ENCODE peak calls at places on chromosomes 7 and 10, in nine cellular contexts. One of them, this sample, is unnamed.

GRCh38 chr7:126574838-126575250 is 677.9 kb downstream of the GRM8 start:
- DNase-seq in cardiac fibroblast: no peak
- DNase-seq in AG09309: no peak
- DNase-seq in B cell: no peak
- DNase-seq in H9: peak
- DNase-seq in uterus: no peak
- DNase-seq in HCT116: peak
- DNase-seq in lower lobe of right lung: no peak
- DNase-seq in SK-N-SH: no peak
- DNase-seq in this sample: no peak

GRCh38 chr10:72879245-72879644 is 14.3 kb upstream of the OIT3 start:
- DNase-seq in cardiac fibroblast: no peak
- DNase-seq in AG09309: no peak
- DNase-seq in B cell: no peak
- DNase-seq in H9: no peak
- DNase-seq in uterus: no peak
- DNase-seq in HCT116: no peak
- DNase-seq in lower lobe of right lung: no peak
- DNase-seq in SK-N-SH: no peak
- DNase-seq in this sample: no peak

GRCh38 chr10:12709516-12709915 is 292.0 kb downstream of the CCDC3 start:
- DNase-seq in cardiac fibroblast: peak
- DNase-seq in AG09309: no peak
- DNase-seq in B cell: no peak
- DNase-seq in H9: no peak
- DNase-seq in uterus: no peak
- DNase-seq in HCT116: no peak
- DNase-seq in lower lobe of right lung: no peak
- DNase-seq in SK-N-SH: no peak
- DNase-seq in this sample: no peak

GRCh38 chr7:148148456-148148855 is 442.1 kb upstream of the C7orf33 start:
- DNase-seq in cardiac fibroblast: no peak
- DNase-seq in AG09309: no peak
- DNase-seq in B cell: no peak
- DNase-seq in H9: no peak
- DNase-seq in uterus: no peak
- DNase-seq in HCT116: no peak
- DNase-seq in lower lobe of right lung: no peak
- DNase-seq in SK-N-SH: no peak
- DNase-seq in this sample: no peak

GRCh38 chr10:119859422-119860258 is 13.0 kb downstream of the MCMBP start:
- DNase-seq in cardiac fibroblast: peak
- DNase-seq in AG09309: no peak
- DNase-seq in B cell: peak
- DNase-seq in H9: no peak
- DNase-seq in uterus: no peak
- DNase-seq in HCT116: peak
- DNase-seq in lower lobe of right lung: no peak
- DNase-seq in SK-N-SH: peak
- DNase-seq in this sample: no peak

GRCh38 chr7:108149908-108150307 is 19.7 kb upstream of the LAMB4 start:
- DNase-seq in cardiac fibroblast: peak
- DNase-seq in AG09309: no peak
- DNase-seq in B cell: no peak
- DNase-seq in H9: no peak
- DNase-seq in uterus: no peak
- DNase-seq in HCT116: no peak
- DNase-seq in lower lobe of right lung: no peak
- DNase-seq in SK-N-SH: no peak
- DNase-seq in this sample: no peak

GRCh38 chr10:43310872-43311271 is 44.0 kb upstream of the RASGEF1A start:
- DNase-seq in cardiac fibroblast: no peak
- DNase-seq in AG09309: no peak
- DNase-seq in B cell: no peak
- DNase-seq in H9: no peak
- DNase-seq in uterus: no peak
- DNase-seq in HCT116: no peak
- DNase-seq in lower lobe of right lung: no peak
- DNase-seq in SK-N-SH: no peak
- DNase-seq in this sample: no peak

GRCh38 chr7:77348371-77348813 is 67.8 kb downstream of the GSAP start:
- DNase-seq in cardiac fibroblast: peak
- DNase-seq in AG09309: peak
- DNase-seq in B cell: no peak
- DNase-seq in H9: no peak
- DNase-seq in uterus: peak
- DNase-seq in HCT116: no peak
- DNase-seq in lower lobe of right lung: no peak
- DNase-seq in SK-N-SH: peak
- DNase-seq in this sample: no peak

GRCh38 chr7:18900801-18901200 is 216.6 kb downstream of the TWIST1 start:
- DNase-seq in cardiac fibroblast: peak
- DNase-seq in AG09309: no peak
- DNase-seq in B cell: no peak
- DNase-seq in H9: no peak
- DNase-seq in uterus: no peak
- DNase-seq in HCT116: no peak
- DNase-seq in lower lobe of right lung: no peak
- DNase-seq in SK-N-SH: no peak
- DNase-seq in this sample: no peak

GRCh38 chr10:27108165-27108564 is 7.9 kb upstream of the ANKRD26 start:
- DNase-seq in cardiac fibroblast: no peak
- DNase-seq in AG09309: no peak
- DNase-seq in B cell: no peak
- DNase-seq in H9: no peak
- DNase-seq in uterus: no peak
- DNase-seq in HCT116: no peak
- DNase-seq in lower lobe of right lung: no peak
- DNase-seq in SK-N-SH: no peak
- DNase-seq in this sample: no peak

GRCh38 chr10:106082865-106083264 is 1081.6 kb downstream of the SORCS1 start:
- DNase-seq in cardiac fibroblast: peak
- DNase-seq in AG09309: no peak
- DNase-seq in B cell: no peak
- DNase-seq in H9: no peak
- DNase-seq in uterus: no peak
- DNase-seq in HCT116: no peak
- DNase-seq in lower lobe of right lung: no peak
- DNase-seq in SK-N-SH: no peak
- DNase-seq in this sample: no peak

GRCh38 chr10:99920901-99921300 is 88.8 kb downstream of the DNMBP start:
- DNase-seq in cardiac fibroblast: peak
- DNase-seq in AG09309: no peak
- DNase-seq in B cell: no peak
- DNase-seq in H9: no peak
- DNase-seq in uterus: no peak
- DNase-seq in HCT116: no peak
- DNase-seq in lower lobe of right lung: no peak
- DNase-seq in SK-N-SH: no peak
- DNase-seq in this sample: no peak

GRCh38 chr7:23438171-23438570 is 32.1 kb downstream of the IGF2BP3 start:
- DNase-seq in cardiac fibroblast: no peak
- DNase-seq in AG09309: no peak
- DNase-seq in B cell: no peak
- DNase-seq in H9: no peak
- DNase-seq in uterus: no peak
- DNase-seq in HCT116: no peak
- DNase-seq in lower lobe of right lung: no peak
- DNase-seq in SK-N-SH: no peak
- DNase-seq in this sample: no peak

GRCh38 chr7:151057038-151057736 is 510 bp downstream of the CDK5 start:
- DNase-seq in cardiac fibroblast: no peak
- DNase-seq in AG09309: no peak
- DNase-seq in B cell: no peak
- DNase-seq in H9: no peak
- DNase-seq in uterus: peak
- DNase-seq in HCT116: no peak
- DNase-seq in lower lobe of right lung: peak
- DNase-seq in SK-N-SH: peak
- DNase-seq in this sample: no peak

GRCh38 chr10:125689955-125690569 is 7.1 kb upstream of the TEX36 start:
- DNase-seq in cardiac fibroblast: no peak
- DNase-seq in AG09309: no peak
- DNase-seq in B cell: no peak
- DNase-seq in H9: no peak
- DNase-seq in uterus: no peak
- DNase-seq in HCT116: no peak
- DNase-seq in lower lobe of right lung: no peak
- DNase-seq in SK-N-SH: no peak
- DNase-seq in this sample: no peak

GRCh38 chr10:21599582-21599981 is 65.5 kb downstream of the MLLT10 start:
- DNase-seq in cardiac fibroblast: no peak
- DNase-seq in AG09309: no peak
- DNase-seq in B cell: no peak
- DNase-seq in H9: no peak
- DNase-seq in uterus: no peak
- DNase-seq in HCT116: no peak
- DNase-seq in lower lobe of right lung: no peak
- DNase-seq in SK-N-SH: no peak
- DNase-seq in this sample: no peak

GRCh38 chr10:133126431-133127290 is 33.4 kb upstream of the KNDC1 start:
- DNase-seq in cardiac fibroblast: no peak
- DNase-seq in AG09309: no peak
- DNase-seq in B cell: peak
- DNase-seq in H9: no peak
- DNase-seq in uterus: no peak
- DNase-seq in HCT116: no peak
- DNase-seq in lower lobe of right lung: peak
- DNase-seq in SK-N-SH: no peak
- DNase-seq in this sample: peak

GRCh38 chr10:101394522-101395133 is 40.7 kb downstream of the BTRC start:
- DNase-seq in cardiac fibroblast: peak
- DNase-seq in AG09309: no peak
- DNase-seq in B cell: no peak
- DNase-seq in H9: no peak
- DNase-seq in uterus: no peak
- DNase-seq in HCT116: no peak
- DNase-seq in lower lobe of right lung: no peak
- DNase-seq in SK-N-SH: no peak
- DNase-seq in this sample: no peak

GRCh38 chr10:113000876-113001598 is 51.0 kb downstream of the TCF7L2 start:
- DNase-seq in cardiac fibroblast: no peak
- DNase-seq in AG09309: no peak
- DNase-seq in B cell: no peak
- DNase-seq in H9: no peak
- DNase-seq in uterus: no peak
- DNase-seq in HCT116: no peak
- DNase-seq in lower lobe of right lung: peak
- DNase-seq in SK-N-SH: no peak
- DNase-seq in this sample: no peak
- TF ChIP-seq CTCF in cardiac fibroblast: no peak
- TF ChIP-seq CTCF in AG09309: no peak
- TF ChIP-seq CTCF in B cell: no peak
- TF ChIP-seq CTCF in H9: no peak
- TF ChIP-seq CTCF in uterus: no peak
- TF ChIP-seq CTCF in HCT116: no peak
- TF ChIP-seq CTCF in lower lobe of right lung: no peak
- TF ChIP-seq CTCF in SK-N-SH: no peak
- TF ChIP-seq CTCF in this sample: no peak

GRCh38 chr7:45120-46090 is 147.0 kb upstream of the FAM20C start:
- DNase-seq in cardiac fibroblast: no peak
- DNase-seq in AG09309: no peak
- DNase-seq in B cell: no peak
- DNase-seq in H9: no peak
- DNase-seq in uterus: no peak
- DNase-seq in HCT116: no peak
- DNase-seq in lower lobe of right lung: peak
- DNase-seq in SK-N-SH: no peak
- DNase-seq in this sample: no peak

GRCh38 chr7:44541-44896 is 147.9 kb upstream of the FAM20C start:
- DNase-seq in cardiac fibroblast: no peak
- DNase-seq in AG09309: no peak
- DNase-seq in B cell: no peak
- DNase-seq in H9: no peak
- DNase-seq in uterus: no peak
- DNase-seq in HCT116: no peak
- DNase-seq in lower lobe of right lung: peak
- DNase-seq in SK-N-SH: no peak
- DNase-seq in this sample: no peak

GRCh38 chr7:41987-42386 is 150.4 kb upstream of the FAM20C start:
- DNase-seq in cardiac fibroblast: no peak
- DNase-seq in AG09309: no peak
- DNase-seq in B cell: no peak
- DNase-seq in H9: no peak
- DNase-seq in uterus: no peak
- DNase-seq in HCT116: no peak
- DNase-seq in lower lobe of right lung: peak
- DNase-seq in SK-N-SH: no peak
- DNase-seq in this sample: no peak

GRCh38 chr7:43791-44540 is 148.4 kb upstream of the FAM20C start:
- DNase-seq in cardiac fibroblast: no peak
- DNase-seq in AG09309: no peak
- DNase-seq in B cell: no peak
- DNase-seq in H9: no peak
- DNase-seq in uterus: no peak
- DNase-seq in HCT116: no peak
- DNase-seq in lower lobe of right lung: peak
- DNase-seq in SK-N-SH: no peak
- DNase-seq in this sample: no peak

GRCh38 chr7:40799-41750 is 151.3 kb upstream of the FAM20C start:
- DNase-seq in cardiac fibroblast: no peak
- DNase-seq in AG09309: no peak
- DNase-seq in B cell: no peak
- DNase-seq in H9: no peak
- DNase-seq in uterus: no peak
- DNase-seq in HCT116: no peak
- DNase-seq in lower lobe of right lung: peak
- DNase-seq in SK-N-SH: no peak
- DNase-seq in this sample: no peak
- TF ChIP-seq CTCF in cardiac fibroblast: no peak
- TF ChIP-seq CTCF in AG09309: no peak
- TF ChIP-seq CTCF in B cell: no peak
- TF ChIP-seq CTCF in H9: no peak
- TF ChIP-seq CTCF in uterus: no peak
- TF ChIP-seq CTCF in HCT116: no peak
- TF ChIP-seq CTCF in lower lobe of right lung: no peak
- TF ChIP-seq CTCF in SK-N-SH: no peak
- TF ChIP-seq CTCF in this sample: no peak

DNA sequence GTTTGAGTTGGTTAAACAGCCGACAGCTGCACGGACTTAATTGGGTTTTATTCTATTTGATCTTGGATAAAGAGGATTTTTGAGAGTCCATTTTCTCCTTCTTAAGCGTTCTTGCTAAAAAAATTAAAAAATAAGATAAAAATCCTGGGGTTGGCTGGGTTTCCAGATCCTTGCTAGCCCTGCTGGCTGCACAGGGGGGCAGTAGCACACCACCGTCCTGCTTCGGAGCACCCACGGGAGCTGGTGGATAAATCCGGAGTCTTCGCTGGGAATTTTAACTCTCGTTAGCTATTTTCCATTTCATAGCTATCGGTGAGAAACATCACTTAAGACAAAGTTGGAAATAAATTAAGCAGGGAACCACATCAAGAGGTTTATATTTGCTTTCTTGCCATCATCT is 792.1 kb downstream of the TYW1 start:
- DNase-seq in cardiac fibroblast: peak
- DNase-seq in AG09309: no peak
- DNase-seq in B cell: no peak
- DNase-seq in H9: no peak
- DNase-seq in uterus: no peak
- DNase-seq in HCT116: no peak
- DNase-seq in lower lobe of right lung: no peak
- DNase-seq in SK-N-SH: peak
- DNase-seq in this sample: no peak
- TF ChIP-seq CTCF in cardiac fibroblast: no peak
- TF ChIP-seq CTCF in AG09309: no peak
- TF ChIP-seq CTCF in B cell: no peak
- TF ChIP-seq CTCF in H9: peak
- TF ChIP-seq CTCF in uterus: no peak
- TF ChIP-seq CTCF in HCT116: no peak
- TF ChIP-seq CTCF in lower lobe of right lung: no peak
- TF ChIP-seq CTCF in SK-N-SH: peak
- TF ChIP-seq CTCF in this sample: no peak

GRCh38 chr10:77925795-77926565 is 575 bp downstream of the DLG5 start:
- DNase-seq in cardiac fibroblast: peak
- DNase-seq in AG09309: no peak
- DNase-seq in B cell: no peak
- DNase-seq in H9: peak
- DNase-seq in uterus: peak
- DNase-seq in HCT116: no peak
- DNase-seq in lower lobe of right lung: peak
- DNase-seq in SK-N-SH: peak
- DNase-seq in this sample: no peak
- TF ChIP-seq CTCF in cardiac fibroblast: no peak
- TF ChIP-seq CTCF in AG09309: no peak
- TF ChIP-seq CTCF in B cell: no peak
- TF ChIP-seq CTCF in H9: peak
- TF ChIP-seq CTCF in uterus: no peak
- TF ChIP-seq CTCF in HCT116: no peak
- TF ChIP-seq CTCF in lower lobe of right lung: no peak
- TF ChIP-seq CTCF in SK-N-SH: peak
- TF ChIP-seq CTCF in this sample: no peak

This sample was measured in CD14-positive monocyte.